ENCODE peak calls at places on chromosomes 3 and 15, in eight cellular contexts. One of them, this sample, is unnamed.

GRCh38 chr3:175224051-175224450 is 364.9 kb downstream of the NAALADL2 start:
- DNase-seq in mucosa of descending colon: no peak
- DNase-seq in MCF 10A: no peak
- DNase-seq in B cell: no peak
- DNase-seq in A549: no peak
- DNase-seq in lower leg skin: no peak
- DNase-seq in cardiac muscle cell: peak; percentile 14
- DNase-seq in AG04450: no peak
- DNase-seq in this sample: no peak

GRCh38 chr3:27545061-27545460 is 60.9 kb upstream of the SLC4A7 start:
- DNase-seq in cardiac muscle cell: no peak
- DNase-seq in mucosa of descending colon: no peak
- DNase-seq in A549: no peak
- DNase-seq in MCF 10A: no peak
- DNase-seq in B cell: no peak
- DNase-seq in lower leg skin: no peak
- DNase-seq in AG04450: no peak
- DNase-seq in this sample: no peak

GRCh38 chr3:152513301-152513960 is 244.7 kb downstream of the MBNL1 start:
- DNase-seq in lower leg skin: no peak
- DNase-seq in mucosa of descending colon: no peak
- DNase-seq in MCF 10A: no peak
- DNase-seq in AG04450: no peak
- DNase-seq in cardiac muscle cell: no peak
- DNase-seq in A549: no peak
- DNase-seq in B cell: no peak
- DNase-seq in this sample: no peak

GRCh38 chr3:54572197-54572895 is 355.5 kb downstream of the LRTM1 start:
- DNase-seq in A549: no peak
- DNase-seq in lower leg skin: peak; percentile 14
- DNase-seq in mucosa of descending colon: no peak
- DNase-seq in MCF 10A: no peak
- DNase-seq in B cell: no peak
- DNase-seq in cardiac muscle cell: peak; percentile 8
- DNase-seq in AG04450: no peak
- DNase-seq in this sample: no peak

GRCh38 chr15:88647362-88648105 is 8.7 kb downstream of the ISG20 start:
- DNase-seq in lower leg skin: peak; percentile 82
- DNase-seq in AG04450: no peak
- DNase-seq in mucosa of descending colon: peak; percentile 57
- DNase-seq in MCF 10A: no peak
- DNase-seq in B cell: peak; percentile 51
- DNase-seq in A549: no peak
- DNase-seq in cardiac muscle cell: no peak
- DNase-seq in this sample: peak; percentile 65

GRCh38 chr3:127043731-127044510 is 61.0 kb downstream of the PLXNA1 start:
- DNase-seq in MCF 10A: no peak
- DNase-seq in lower leg skin: no peak
- DNase-seq in A549: no peak
- DNase-seq in AG04450: no peak
- DNase-seq in B cell: no peak
- DNase-seq in mucosa of descending colon: no peak
- DNase-seq in cardiac muscle cell: no peak
- DNase-seq in this sample: no peak

GRCh38 chr15:29832709-29833108 is 10.4 kb upstream of the TJP1 start:
- DNase-seq in A549: no peak
- DNase-seq in B cell: no peak
- DNase-seq in cardiac muscle cell: no peak
- DNase-seq in lower leg skin: no peak
- DNase-seq in mucosa of descending colon: no peak
- DNase-seq in MCF 10A: no peak
- DNase-seq in AG04450: no peak
- DNase-seq in this sample: no peak

GRCh38 chr15:62847900-62848489 is 194.6 kb upstream of the TPM1 start:
- DNase-seq in A549: peak; percentile 89
- DNase-seq in cardiac muscle cell: peak; percentile 61
- DNase-seq in lower leg skin: peak; percentile 90
- DNase-seq in mucosa of descending colon: peak; percentile 83
- DNase-seq in AG04450: no peak
- DNase-seq in MCF 10A: peak; percentile 75
- DNase-seq in B cell: peak; percentile 16
- DNase-seq in this sample: no peak

GRCh38 chr3:197298858-197299854 is 744 bp upstream of the DLG1 start:
- DNase-seq in MCF 10A: peak; percentile 65
- DNase-seq in B cell: peak; percentile 50
- DNase-seq in lower leg skin: peak; percentile 87
- DNase-seq in cardiac muscle cell: peak; percentile 13
- DNase-seq in mucosa of descending colon: peak; percentile 86
- DNase-seq in A549: peak; percentile 40
- DNase-seq in AG04450: no peak
- DNase-seq in this sample: peak; percentile 73

GRCh38 chr15:84818221-84819131 is 1.3 kb downstream of the ALPK3 start:
- DNase-seq in A549: peak; percentile 43
- DNase-seq in B cell: no peak
- DNase-seq in cardiac muscle cell: peak; percentile 81
- DNase-seq in mucosa of descending colon: no peak
- DNase-seq in MCF 10A: no peak
- DNase-seq in lower leg skin: peak; percentile 77
- DNase-seq in AG04450: no peak
- DNase-seq in this sample: no peak

GRCh38 chr15:72604794-72605193 is 49.7 kb upstream of the GOLGA6B start:
- DNase-seq in cardiac muscle cell: no peak
- DNase-seq in lower leg skin: no peak
- DNase-seq in MCF 10A: peak; percentile 36
- DNase-seq in AG04450: no peak
- DNase-seq in B cell: no peak
- DNase-seq in mucosa of descending colon: no peak
- DNase-seq in A549: peak; percentile 12
- DNase-seq in this sample: no peak

GRCh38 chr3:172042136-172042535 is 2.8 kb downstream of the FNDC3B start:
- DNase-seq in A549: no peak
- DNase-seq in mucosa of descending colon: no peak
- DNase-seq in B cell: no peak
- DNase-seq in AG04450: no peak
- DNase-seq in lower leg skin: no peak
- DNase-seq in cardiac muscle cell: peak; percentile 54
- DNase-seq in MCF 10A: peak; percentile 27
- DNase-seq in this sample: no peak

DNA sequence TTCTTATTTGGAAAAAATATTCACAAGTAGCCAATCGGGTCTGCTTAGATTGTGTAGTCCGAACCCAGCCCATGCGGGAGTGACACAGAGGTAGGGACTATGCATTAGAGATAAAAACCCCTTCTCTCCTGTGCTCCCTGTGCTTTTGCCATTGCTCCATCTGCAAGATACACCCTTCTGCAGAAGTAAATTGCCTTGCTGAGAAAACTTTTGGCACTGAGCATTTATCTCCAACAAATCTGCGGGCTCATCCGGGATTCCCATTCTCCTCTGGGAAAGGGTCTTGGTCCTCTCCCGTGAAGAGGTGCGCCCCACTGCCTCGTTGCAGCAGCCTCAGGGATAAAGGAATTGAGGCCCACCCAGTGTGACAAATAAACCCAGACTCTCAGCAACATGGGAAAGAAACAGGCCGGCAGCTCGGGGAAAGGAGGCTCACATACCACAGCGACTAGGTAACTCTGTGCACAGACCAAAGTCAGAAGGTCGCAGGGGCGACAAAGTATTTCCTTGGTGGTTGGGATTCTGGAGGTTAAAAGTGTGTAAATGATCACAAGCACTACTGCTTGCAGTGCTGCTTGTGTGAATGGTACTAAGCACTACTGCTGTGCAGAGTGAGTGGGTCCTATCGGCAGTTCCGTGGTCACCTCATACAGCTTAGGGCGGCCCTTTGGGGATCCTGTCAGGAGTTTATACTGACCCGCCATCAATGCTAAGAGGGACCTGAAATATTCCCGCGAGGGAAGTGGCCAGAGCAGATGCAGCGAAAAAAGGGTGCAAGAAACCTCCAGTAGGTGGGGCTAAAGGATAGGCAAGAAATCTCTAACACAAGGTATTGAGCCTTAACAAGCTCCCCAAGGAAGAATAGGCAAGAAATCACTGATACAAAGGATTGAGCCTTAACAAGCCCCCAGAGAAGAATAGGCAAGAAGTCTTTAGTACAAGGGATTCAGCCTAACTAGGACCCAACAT is 54.3 kb downstream of the GSK3B start:
- DNase-seq in AG04450: no peak
- DNase-seq in MCF 10A: peak; percentile 5
- DNase-seq in mucosa of descending colon: no peak
- DNase-seq in cardiac muscle cell: no peak
- DNase-seq in B cell: no peak
- DNase-seq in lower leg skin: no peak
- DNase-seq in A549: peak; percentile 22
- DNase-seq in this sample: no peak
- TF ChIP-seq CTCF in AG04450: no peak
- TF ChIP-seq CTCF in MCF 10A: no peak
- TF ChIP-seq CTCF in mucosa of descending colon: no peak
- TF ChIP-seq CTCF in cardiac muscle cell: no peak
- TF ChIP-seq CTCF in B cell: no peak
- TF ChIP-seq CTCF in lower leg skin: no peak
- TF ChIP-seq CTCF in A549: peak; percentile 11
- TF ChIP-seq CTCF in this sample: peak; percentile 42

GRCh38 chr3:141114816-141115458 is 63.8 kb downstream of the SPSB4 start:
- DNase-seq in MCF 10A: no peak
- DNase-seq in AG04450: no peak
- DNase-seq in B cell: no peak
- DNase-seq in lower leg skin: peak; percentile 65
- DNase-seq in A549: peak; percentile 14
- DNase-seq in cardiac muscle cell: no peak
- DNase-seq in mucosa of descending colon: no peak
- DNase-seq in this sample: no peak
- TF ChIP-seq CTCF in MCF 10A: peak; percentile 26
- TF ChIP-seq CTCF in AG04450: peak; percentile 30
- TF ChIP-seq CTCF in B cell: peak; percentile 28
- TF ChIP-seq CTCF in lower leg skin: no peak
- TF ChIP-seq CTCF in A549: no peak
- TF ChIP-seq CTCF in cardiac muscle cell: no peak
- TF ChIP-seq CTCF in mucosa of descending colon: no peak
- TF ChIP-seq CTCF in this sample: peak; percentile 73

DNA sequence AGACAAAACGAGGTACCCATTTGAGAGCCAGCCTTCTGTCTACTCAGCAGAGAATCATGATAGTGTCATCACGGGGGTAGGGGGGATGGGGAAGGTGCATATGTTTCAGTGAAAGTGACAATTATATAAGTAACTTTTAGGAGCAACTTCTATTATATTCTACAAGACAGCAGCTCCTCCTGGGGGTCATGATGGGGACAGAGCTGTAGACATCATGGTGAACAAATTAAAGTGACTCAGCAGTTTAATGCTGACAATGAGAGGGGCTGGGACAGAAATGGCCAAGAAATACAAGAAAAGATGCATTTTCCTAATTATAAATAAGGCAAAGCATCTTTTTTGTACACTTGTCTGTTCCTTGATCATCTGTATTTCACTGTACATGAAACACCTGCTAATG is 11.8 kb downstream of the CAPN3 start:
- DNase-seq in B cell: no peak
- DNase-seq in MCF 10A: peak; percentile 32
- DNase-seq in A549: peak; percentile 16
- DNase-seq in lower leg skin: no peak
- DNase-seq in mucosa of descending colon: no peak
- DNase-seq in cardiac muscle cell: peak; percentile 39
- DNase-seq in AG04450: no peak
- DNase-seq in this sample: no peak
- TF ChIP-seq CTCF in B cell: no peak
- TF ChIP-seq CTCF in MCF 10A: no peak
- TF ChIP-seq CTCF in A549: no peak
- TF ChIP-seq CTCF in lower leg skin: no peak
- TF ChIP-seq CTCF in mucosa of descending colon: no peak
- TF ChIP-seq CTCF in cardiac muscle cell: peak; percentile 25
- TF ChIP-seq CTCF in AG04450: peak; percentile 28
- TF ChIP-seq CTCF in this sample: no peak

DNA sequence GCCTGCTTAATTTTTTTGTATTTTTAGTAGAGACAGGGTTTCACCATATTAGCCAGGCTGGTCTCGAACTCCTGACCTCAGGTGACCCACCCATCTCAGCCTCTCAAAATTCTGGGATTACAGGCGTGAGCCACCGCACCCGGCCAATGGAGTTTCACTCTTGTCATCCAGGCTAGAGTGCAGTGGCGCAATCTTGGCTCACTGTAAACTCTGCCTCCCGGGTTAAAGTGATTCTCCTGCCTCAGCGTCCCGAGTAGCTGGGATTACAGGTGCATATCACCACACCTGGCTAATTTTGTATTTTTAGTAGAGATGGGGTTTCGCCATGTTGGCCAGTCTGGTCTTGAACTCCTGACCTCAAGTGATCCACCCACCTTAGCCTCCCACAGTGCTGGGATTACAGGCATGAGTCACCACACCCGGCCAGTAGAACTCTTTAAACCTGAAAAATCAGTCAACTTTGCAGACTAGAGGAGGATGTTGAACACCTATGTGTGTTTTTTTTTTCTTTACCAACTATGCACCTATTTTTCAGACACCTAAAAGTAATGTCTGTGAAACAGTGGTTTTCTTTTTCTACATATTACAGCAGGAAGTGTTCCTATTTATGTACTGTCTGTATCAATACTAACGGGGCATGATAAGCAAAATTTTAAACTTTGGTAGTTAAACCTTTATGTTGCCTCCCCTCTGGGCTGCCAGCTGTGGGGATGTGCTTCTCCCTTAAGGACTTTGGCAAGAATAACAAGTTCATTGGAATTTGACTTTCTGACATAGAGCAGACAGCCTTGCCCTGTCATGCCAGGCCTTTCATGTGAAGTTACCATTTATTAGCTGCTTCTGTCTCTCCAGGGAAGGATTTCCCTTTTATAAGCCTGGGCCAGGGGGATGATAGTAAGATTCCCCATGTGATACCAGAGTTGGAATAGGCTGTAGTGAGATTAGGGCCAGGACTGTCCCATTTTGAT is 8.1 kb downstream of the ARIH2 start:
- DNase-seq in cardiac muscle cell: peak; percentile 47
- DNase-seq in MCF 10A: peak; percentile 27
- DNase-seq in B cell: no peak
- DNase-seq in lower leg skin: no peak
- DNase-seq in A549: no peak
- DNase-seq in mucosa of descending colon: no peak
- DNase-seq in AG04450: no peak
- DNase-seq in this sample: no peak
- TF ChIP-seq CTCF in cardiac muscle cell: no peak
- TF ChIP-seq CTCF in MCF 10A: no peak
- TF ChIP-seq CTCF in B cell: no peak
- TF ChIP-seq CTCF in lower leg skin: no peak
- TF ChIP-seq CTCF in A549: no peak
- TF ChIP-seq CTCF in mucosa of descending colon: no peak
- TF ChIP-seq CTCF in AG04450: no peak
- TF ChIP-seq CTCF in this sample: no peak

DNA sequence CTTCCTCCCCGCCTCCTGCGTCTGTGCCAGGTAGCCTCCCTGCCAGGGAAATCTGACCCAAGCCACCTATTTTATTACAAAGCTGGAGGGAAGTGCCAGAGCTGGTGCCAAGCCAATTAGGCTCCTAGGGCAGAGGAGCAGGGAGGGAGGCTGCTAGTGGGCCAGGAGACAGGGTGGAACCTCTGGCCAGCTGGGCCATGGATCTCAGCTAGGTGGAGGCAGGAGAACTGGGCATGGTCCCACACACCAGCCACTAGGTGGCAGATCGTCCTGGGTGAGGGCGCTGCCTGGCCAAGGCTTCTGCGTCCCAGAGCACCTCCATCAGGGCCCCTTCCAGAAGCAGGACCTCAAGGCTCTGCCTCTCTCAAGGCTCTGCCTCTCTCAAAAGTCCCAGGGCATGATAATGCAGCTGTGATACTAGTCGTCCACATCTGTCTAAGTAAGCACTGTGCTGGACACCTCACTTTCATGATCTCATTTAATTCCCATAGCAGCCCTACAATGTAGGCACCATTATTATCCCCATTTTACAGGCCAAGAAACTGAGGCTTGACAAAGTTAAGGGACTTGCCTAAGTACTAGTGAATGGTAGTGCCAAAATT is 4.5 kb upstream of the RFT1 start:
- DNase-seq in mucosa of descending colon: peak; percentile 91
- DNase-seq in AG04450: peak; percentile 51
- DNase-seq in A549: peak; percentile 74
- DNase-seq in B cell: peak; percentile 80
- DNase-seq in cardiac muscle cell: peak; percentile 83
- DNase-seq in lower leg skin: peak; percentile 91
- DNase-seq in MCF 10A: peak; percentile 83
- DNase-seq in this sample: no peak
- TF ChIP-seq CTCF in mucosa of descending colon: peak; percentile 77
- TF ChIP-seq CTCF in AG04450: peak; percentile 83
- TF ChIP-seq CTCF in A549: peak; percentile 61
- TF ChIP-seq CTCF in B cell: peak; percentile 86
- TF ChIP-seq CTCF in cardiac muscle cell: peak; percentile 88
- TF ChIP-seq CTCF in lower leg skin: no peak
- TF ChIP-seq CTCF in MCF 10A: peak; percentile 76
- TF ChIP-seq CTCF in this sample: peak; percentile 79

This sample was measured in type B pancreatic cell.